ENCODE peak calls at places on chromosomes 3 and 15, in nine cellular contexts. O, G, B, S, X, A, N, J and T are unnamed samples.

GRCh38 chr3:113912551-113913246 is 35.1 kb upstream of the ZDHHC23 start:
- DNase-seq in O (peak), G (peak), B (peak), S (peak), X (peak), A (peak), N (peak), J (peak), T (peak)

GRCh38 chr3:68631810-68632545 is 300.4 kb downstream of the TAFA4 start:
- DNase-seq in O (no peak), G (no peak), B (no peak), S (peak), X (no peak), A (no peak), N (no peak), J (no peak), T (no peak)

GRCh38 chr3:52522651-52523251 is 10.9 kb downstream of the NT5DC2 start:
- DNase-seq in O (no peak), G (no peak), B (no peak), S (no peak), X (no peak), A (no peak), N (no peak), J (no peak), T (no peak)

GRCh38 chr3:169871129-169871886 is 1.6 kb upstream of the LRRC31 start:
- DNase-seq in O (peak), G (no peak), B (no peak), S (no peak), X (no peak), A (no peak), N (no peak), J (peak), T (no peak)

GRCh38 chr3:112247351-112247750 is 46.7 kb downstream of the SLC9C1 start:
- DNase-seq in O (no peak), G (no peak), B (no peak), S (no peak), X (no peak), A (no peak), N (no peak), J (no peak), T (no peak)

GRCh38 chr15:79294075-79294474 is 11.6 kb downstream of the ANKRD34C start:
- DNase-seq in O (no peak), G (no peak), B (no peak), S (no peak), X (no peak), A (no peak), N (no peak), J (no peak), T (no peak)

GRCh38 chr3:117916839-117917238 is 1117.8 kb downstream of the IGSF11 start:
- DNase-seq in O (no peak), G (no peak), B (no peak), S (no peak), X (no peak), A (no peak), N (no peak), J (no peak), T (no peak)

GRCh38 chr3:63048365-63048764 is 173.1 kb upstream of the CADPS start:
- DNase-seq in O (peak), G (no peak), B (no peak), S (no peak), X (no peak), A (no peak), N (no peak), J (no peak), T (no peak)

GRCh38 chr15:64046347-64047153 is at the start of gene DAPK2:
- DNase-seq in O (peak), G (peak), B (peak), S (peak), X (peak), A (peak), N (peak), J (peak), T (peak)

GRCh38 chr3:116423365-116423764 is 21.9 kb downstream of the LSAMP start:
- DNase-seq in O (no peak), G (no peak), B (no peak), S (peak), X (no peak), A (peak), N (no peak), J (no peak), T (peak)

GRCh38 chr15:41978534-41978933 is 6.2 kb upstream of the EHD4 start:
- DNase-seq in O (no peak), G (no peak), B (no peak), S (no peak), X (no peak), A (no peak), N (no peak), J (no peak), T (no peak)

GRCh38 chr3:125220681-125221429 is 8.3 kb upstream of the SLC12A8 start:
- DNase-seq in O (no peak), G (no peak), B (peak), S (no peak), X (no peak), A (no peak), N (no peak), J (no peak), T (no peak)

GRCh38 chr15:45184562-45185041 is 3.2 kb downstream of the SHF start:
- DNase-seq in O (no peak), G (no peak), B (no peak), S (no peak), X (no peak), A (no peak), N (no peak), J (no peak), T (peak)

GRCh38 chr15:86915811-86916331 is 836.2 kb downstream of the AGBL1 start:
- DNase-seq in O (peak), G (peak), B (peak), S (peak), X (peak), A (no peak), N (no peak), J (peak), T (peak)

GRCh38 chr3:65026151-65026550 is 338.4 kb upstream of the ADAMTS9 start:
- DNase-seq in O (no peak), G (no peak), B (no peak), S (no peak), X (no peak), A (no peak), N (no peak), J (no peak), T (no peak)

GRCh38 chr3:57855281-57855680 is 99.2 kb downstream of the SLMAP start:
- DNase-seq in O (peak), G (no peak), B (no peak), S (no peak), X (no peak), A (no peak), N (no peak), J (peak), T (no peak)

GRCh38 chr3:183122257-183122932 is 23.1 kb upstream of the MCCC1 start:
- DNase-seq in O (peak), G (peak), B (peak), S (no peak), X (peak), A (peak), N (peak), J (peak), T (peak)

GRCh38 chr15:59501531-59502113 is 63.6 kb downstream of the FAM81A start:
- DNase-seq in O (peak), G (peak), B (peak), S (peak), X (peak), A (peak), N (no peak), J (peak), T (no peak)

GRCh38 chr3:120743081-120743365 is 479 bp downstream of the GTF2E1 start:
- DNase-seq in O (peak), G (no peak), B (no peak), S (no peak), X (no peak), A (peak), N (no peak), J (peak), T (no peak)

GRCh38 chr15:35379972-35380371 is 166.0 kb downstream of the DPH6 start:
- DNase-seq in O (peak), G (no peak), B (no peak), S (no peak), X (no peak), A (no peak), N (no peak), J (peak), T (no peak)

GRCh38 chr3:194278186-194278845 is 72.8 kb downstream of the CPN2 start:
- DNase-seq in O (no peak), G (no peak), B (no peak), S (no peak), X (no peak), A (no peak), N (no peak), J (no peak), T (no peak)

GRCh38 chr3:127525373-127525772 is 65.2 kb downstream of the TPRA1 start:
- DNase-seq in O (peak), G (peak), B (peak), S (no peak), X (no peak), A (no peak), N (no peak), J (peak), T (no peak)